ENCODE peak calls at places on chromosomes 11 and 22, in six cellular contexts. J is stimulated activated naive CD8-positive, alpha-beta T cell treated with anti-CD3 and anti-CD28 coated beads, Interleukin-15, Interleukin-2, amounts not matched to agents 100 U/mL and 50 U/mL, for 24 hours; N is stimulated activated memory B cell treated with anti-CD40 and anti-IgM and Interleukin-4, amounts not matched to agents 10 μg/mL and 1 μg/mL and 100 μg/mL, for 72 hours; F is left lung; I is WTC11; O is PC-3. G is an unnamed sample.
A peak's percentile ranks its signal among the peaks of the same experiment; 100 is the strongest.

GRCh38 chr11:66274219-66274618 is 3.8 kb upstream of the CNIH2 start:
- ATAC-seq in J (no peak), N (no peak), F (no peak), I (no peak), O (no peak), G (no peak)

GRCh38 chr22:36155702-36156101 is 4.9 kb downstream of the APOL3 start:
- ATAC-seq in J (no peak), N (no peak), F (peak; percentile 52), I (no peak), O (no peak), G (peak; percentile 79)

GRCh38 chr11:16337421-16338213 is 18.7 kb downstream of the SOX6 start:
- ATAC-seq in J (no peak), N (no peak), F (no peak), I (no peak), O (no peak), G (no peak)

GRCh38 chr11:1437500-1437899 is 47.8 kb downstream of the BRSK2 start:
- ATAC-seq in J (no peak), N (peak; percentile 2), F (peak; percentile 63), I (no peak), O (peak; percentile 55), G (peak; percentile 48)

GRCh38 chr11:369336-370018 is at the start of gene B4GALNT4:
- ATAC-seq in J (no peak), N (no peak), F (peak; percentile 19), I (peak; percentile 3), O (peak; percentile 40), G (peak; percentile 79)

GRCh38 chr11:133934599-133935550 is 21.9 kb downstream of the IGSF9B start:
- ATAC-seq in J (peak; percentile 30), N (peak; percentile 10), F (peak; percentile 42), I (no peak), O (peak; percentile 41), G (peak; percentile 45)

GRCh38 chr22:50176850-50177536 is 6.5 kb downstream of the PANX2 start:
- ATAC-seq in J (no peak), N (no peak), F (no peak), I (no peak), O (no peak), G (no peak)

GRCh38 chr22:27850000-27850465 is 48.5 kb upstream of the MN1 start:
- ATAC-seq in J (no peak), N (no peak), F (peak; percentile 56), I (peak; percentile 79), O (no peak), G (peak; percentile 39)

GRCh38 chr11:70103256-70103975 is 25.3 kb downstream of the ANO1 start:
- ATAC-seq in J (no peak), N (no peak), F (no peak), I (no peak), O (no peak), G (no peak)

GRCh38 chr11:102172127-102172848 is 62.0 kb downstream of the YAP1 start:
- ATAC-seq in J (no peak), N (no peak), F (peak; percentile 55), I (no peak), O (peak; percentile 65), G (peak; percentile 48)

GRCh38 chr11:114137054-114137453 is 77.5 kb downstream of the ZBTB16 start:
- ATAC-seq in J (no peak), N (no peak), F (no peak), I (no peak), O (no peak), G (no peak)

GRCh38 chr22:43230983-43231723 is 44.2 kb upstream of the TTLL12 start:
- ATAC-seq in J (no peak), N (no peak), F (peak; percentile 85), I (peak; percentile 54), O (peak; percentile 73), G (no peak)

GRCh38 chr22:18031670-18032454 is 7.5 kb upstream of the MICAL3 start:
- ATAC-seq in J (no peak), N (no peak), F (peak; percentile 41), I (no peak), O (peak; percentile 82), G (peak; percentile 77)

GRCh38 chr11:123525511-123525918 is 95.4 kb downstream of the GRAMD1B start:
- ATAC-seq in J (no peak), N (no peak), F (no peak), I (peak; percentile 74), O (no peak), G (no peak)

GRCh38 chr22:17063372-17064106 is 21.3 kb upstream of the IL17RA start:
- ATAC-seq in J (no peak), N (no peak), F (peak; percentile 55), I (no peak), O (no peak), G (peak; percentile 74)

GRCh38 chr22:33520904-33521780 is 399.1 kb downstream of the LARGE1 start:
- ATAC-seq in J (no peak), N (no peak), F (no peak), I (no peak), O (no peak), G (no peak)

GRCh38 chr11:93529707-93530467 is 13.3 kb downstream of the SMCO4 start:
- ATAC-seq in J (no peak), N (peak; percentile 59), F (peak; percentile 63), I (no peak), O (no peak), G (peak; percentile 32)

GRCh38 chr11:6418199-6418957 is 516 bp downstream of the APBB1 start:
- ATAC-seq in J (no peak), N (no peak), F (peak; percentile 63), I (peak; percentile 71), O (peak; percentile 23), G (peak; percentile 40)

GRCh38 chr11:58164990-58165389 is 23.9 kb upstream of the OR9Q2 start:
- ATAC-seq in J (no peak), N (no peak), F (no peak), I (no peak), O (no peak), G (no peak)

GRCh38 chr22:42977574-42977973 is 37.4 kb downstream of the PACSIN2 start:
- ATAC-seq in J (no peak), N (peak; percentile 64), F (peak; percentile 14), I (no peak), O (no peak), G (no peak)

GRCh38 chr11:72773291-72773690 is 20.6 kb downstream of the STARD10 start:
- ATAC-seq in J (peak; percentile 10), N (no peak), F (peak; percentile 58), I (no peak), O (peak; percentile 89), G (peak; percentile 86)

G was measured in gastroesophageal sphincter.